ENCODE peak calls at places on chromosome 15, in six cellular contexts. J is endodermal cell, E is NT2/D1, Q is fibroblast of the aortic adventitia, Y is mesenchymal stem cell, R is cardiac fibroblast. M is an unnamed sample.

GRCh38 chr15:92130244-92130643 is 263.4 kb upstream of the ST8SIA2 start:
- DNase-seq in J (no peak), Q (no peak), Y (no peak), R (no peak), E (no peak), M (no peak)

GRCh38 chr15:89828324-89829145 is 13.9 kb upstream of the ANPEP start:
- DNase-seq in R (peak; percentile 72), Y (peak; percentile 69), Q (peak; percentile 84), E (no peak), J (no peak), M (no peak)

GRCh38 chr15:56919708-56920637 is 1.5 kb downstream of the TCF12 start:
- DNase-seq in J (peak; percentile 84), R (peak; percentile 54), Y (peak; percentile 61), Q (peak; percentile 47), E (no peak), M (peak; percentile 47)

GRCh38 chr15:90184119-90184785 is 16.9 kb upstream of the SEMA4B start:
- DNase-seq in Q (peak; percentile 90), R (peak; percentile 80), J (no peak), Y (peak; percentile 87), E (no peak), M (peak; percentile 86)

GRCh38 chr15:90774731-90775521 is 57.8 kb downstream of the BLM start:
- DNase-seq in E (no peak), Q (peak; percentile 62), Y (peak; percentile 37), J (no peak), R (peak; percentile 79), M (peak; percentile 82)

GRCh38 chr15:93942140-93942808 is 289.1 kb upstream of the MCTP2 start:
- DNase-seq in R (peak; percentile 9), Q (no peak), J (no peak), E (no peak), Y (no peak), M (peak; percentile 80)

GRCh38 chr15:75921732-75922703 is 18.3 kb downstream of the FBXO22 start:
- DNase-seq in R (peak; percentile 88), E (no peak), J (peak; percentile 74), Y (peak; percentile 91), Q (peak; percentile 89), M (peak; percentile 93)

GRCh38 chr15:65189102-65189740 is 4.1 kb upstream of the CLPX start:
- DNase-seq in Y (peak; percentile 74), Q (peak; percentile 80), J (peak; percentile 78), R (peak; percentile 75), E (peak; percentile 58), M (peak; percentile 49)

GRCh38 chr15:83365370-83365938 is 81.0 kb upstream of the BNC1 start:
- DNase-seq in Q (peak; percentile 68), R (peak; percentile 66), E (no peak), Y (peak; percentile 78), J (peak; percentile 72), M (peak; percentile 75)

GRCh38 chr15:74426404-74427281 is 7.1 kb downstream of the SEMA7A start:
- DNase-seq in Q (no peak), Y (no peak), J (no peak), E (no peak), R (no peak), M (no peak)
- H3K4me3 ChIP-seq in Q (no peak overlapping the region), Y (no peak overlapping the region), J (no peak overlapping the region), E (no peak overlapping the region), R (no peak overlapping the region), M (no peak overlapping the region)

GRCh38 chr15:73751481-73751880 is 1.7 kb downstream of the INSYN1 start:
- DNase-seq in Q (no peak), J (no peak), Y (no peak), R (no peak), E (no peak), M (no peak)
- H3K4me3 ChIP-seq in Q (peak overlapping the region; percentile 17), J (no peak overlapping the region), Y (peak overlapping the region; percentile 24), R (no peak overlapping the region), E (peak overlapping the region; percentile 72), M (no peak overlapping the region)

GRCh38 chr15:67746022-67746421 is 79.3 kb upstream of the SKOR1 start:
- DNase-seq in Q (peak; percentile 67), Y (peak; percentile 28), E (no peak), R (peak; percentile 87), J (no peak), M (peak; percentile 69)
- H3K4me3 ChIP-seq in Q (no peak overlapping the region), Y (no peak overlapping the region), E (no peak overlapping the region), R (no peak overlapping the region), J (no peak overlapping the region), M (no peak overlapping the region)

DNA sequence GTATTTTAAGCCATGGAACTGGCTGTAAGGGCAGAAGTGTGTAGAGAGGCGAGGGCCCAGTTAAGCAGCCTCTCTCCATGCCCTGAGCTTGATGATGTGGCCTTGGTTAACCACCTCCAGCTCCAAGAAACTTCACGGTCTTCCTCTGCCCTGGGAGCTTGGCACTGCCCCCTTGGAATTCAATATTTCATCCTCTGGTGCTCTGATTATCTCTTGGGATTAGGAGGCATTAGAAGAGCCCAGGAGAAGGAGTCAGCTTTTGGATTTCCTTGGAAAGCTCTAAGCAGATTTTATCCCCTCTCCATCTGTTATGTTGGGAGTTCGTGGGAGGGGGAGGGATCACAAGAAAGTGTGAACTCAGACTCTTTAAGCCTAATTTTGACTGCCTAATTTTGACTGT is 132.7 kb upstream of the AGBL1 start:
- DNase-seq in Q (no peak), E (no peak), R (no peak), J (no peak), Y (no peak), M (no peak)
- H3K4me3 ChIP-seq in Q (no peak overlapping the region), E (no peak overlapping the region), R (no peak overlapping the region), J (no peak overlapping the region), Y (no peak overlapping the region), M (no peak overlapping the region)

M was measured in bronchial epithelial cell.